ENCODE peak calls at places on chromosome 1, in six cellular contexts. A is iPS-NIHi11, Q is RCC 7860, R is esophagus squamous epithelium, X is NCI-H2081 treated with DMSO at 0.1 percent for 48 hours, S is GOT3. B is an unnamed sample.

GRCh38 chr1:157472302-157472701 is 80.0 kb downstream of the FCRL5 start:
- DNase-seq in A (no peak), Q (no peak), R (no peak), X (no peak), S (no peak), B (no peak)

GRCh38 chr1:96722161-96722908 is 751 bp downstream of the PTBP2 start:
- DNase-seq in A (peak), Q (no peak), R (no peak), X (no peak), S (no peak), B (peak)

GRCh38 chr1:114097109-114097508 is 56.6 kb downstream of the SYT6 start:
- DNase-seq in A (no peak), Q (no peak), R (no peak), X (no peak), S (no peak), B (no peak)

GRCh38 chr1:246012271-246012854 is 494.7 kb downstream of the SMYD3 start:
- DNase-seq in A (peak), Q (no peak), R (no peak), X (peak), S (no peak), B (no peak)

GRCh38 chr1:53598956-53599355 is 139.8 kb downstream of the DMRTB1 start:
- DNase-seq in A (no peak), Q (no peak), R (no peak), X (no peak), S (no peak), B (no peak)

GRCh38 chr1:92886886-92887419 is 55.1 kb downstream of the RPL5 start:
- DNase-seq in A (no peak), Q (no peak), R (no peak), X (no peak), S (no peak), B (no peak)

GRCh38 chr1:244963231-244963826 is 99.0 kb upstream of the HNRNPU start:
- DNase-seq in A (no peak), Q (no peak), R (no peak), X (no peak), S (no peak), B (no peak)

GRCh38 chr1:156677616-156678596 is 699 bp upstream of the NES start:
- DNase-seq in A (peak), Q (peak), R (no peak), X (peak), S (no peak), B (peak)

GRCh38 chr1:85122169-85122568 is 73.9 kb upstream of the MCOLN3 start:
- DNase-seq in A (no peak), Q (no peak), R (no peak), X (no peak), S (no peak), B (no peak)

GRCh38 chr1:18661404-18662285 is 31.0 kb downstream of the PAX7 start:
- DNase-seq in A (no peak), Q (no peak), R (no peak), X (no peak), S (no peak), B (no peak)

GRCh38 chr1:52970149-52970548 is 43.1 kb downstream of the SCP2 start:
- DNase-seq in A (peak), Q (no peak), R (no peak), X (no peak), S (no peak), B (no peak)

GRCh38 chr1:235366286-235366685 is 941 bp upstream of the TBCE start:
- DNase-seq in A (no peak), Q (no peak), R (no peak), X (no peak), S (no peak), B (no peak)

GRCh38 chr1:94012686-94013330 is 103.6 kb upstream of the GCLM start:
- DNase-seq in A (peak), Q (no peak), R (no peak), X (no peak), S (no peak), B (no peak)

GRCh38 chr1:183810172-183810571 is 5.3 kb downstream of the RGL1 start:
- DNase-seq in A (no peak), Q (peak), R (no peak), X (no peak), S (no peak), B (no peak)

GRCh38 chr1:110606784-110607662 is 865 bp upstream of the KCNA2 start:
- DNase-seq in A (peak), Q (no peak), R (no peak), X (no peak), S (no peak), B (no peak)

GRCh38 chr1:223726380-223727001 is 14.2 kb downstream of the CAPN2 start:
- DNase-seq in A (peak), Q (peak), R (peak), X (no peak), S (peak), B (peak)

GRCh38 chr1:187326554-187326953 is 497.8 kb downstream of the PLA2G4A start:
- DNase-seq in A (no peak), Q (no peak), R (no peak), X (no peak), S (no peak), B (no peak)

GRCh38 chr1:154937051-154937987 is 800 bp upstream of the PMVK start:
- DNase-seq in A (peak), Q (peak), R (peak), X (peak), S (peak), B (peak)

GRCh38 chr1:241459186-241459802 is 60.3 kb downstream of the FH start:
- DNase-seq in A (no peak), Q (no peak), R (no peak), X (no peak), S (no peak), B (no peak)

GRCh38 chr1:205263580-205264190 is 35.9 kb downstream of the TMCC2 start:
- DNase-seq in A (no peak), Q (peak), R (no peak), X (no peak), S (no peak), B (no peak)

GRCh38 chr1:4213599-4213998 is 313.5 kb upstream of the C1orf174 start:
- DNase-seq in A (no peak), Q (no peak), R (no peak), X (no peak), S (no peak), B (no peak)

GRCh38 chr1:218345673-218346390 is 696 bp downstream of the TGFB2 start:
- DNase-seq in A (peak), Q (peak), R (no peak), X (no peak), S (no peak), B (no peak)

GRCh38 chr1:91529856-91530255 is 29.2 kb downstream of the CDC7 start:
- DNase-seq in A (no peak), Q (no peak), R (no peak), X (no peak), S (no peak), B (no peak)

GRCh38 chr1:87712261-87712674 is 383.6 kb downstream of the LMO4 start:
- DNase-seq in A (no peak), Q (peak), R (no peak), X (no peak), S (no peak), B (no peak)

GRCh38 chr1:42960693-42961559 is 2.3 kb upstream of the SLC2A1 start:
- DNase-seq in A (no peak), Q (peak), R (no peak), X (no peak), S (no peak), B (no peak)

GRCh38 chr1:248861621-248862020 is 2.7 kb upstream of the ZNF692 start:
- DNase-seq in A (no peak), Q (peak), R (no peak), X (no peak), S (no peak), B (no peak)

GRCh38 chr1:22450421-22451021 is 1.1 kb upstream of the ZBTB40 start:
- DNase-seq in A (no peak), Q (no peak), R (no peak), X (peak), S (no peak), B (no peak)

GRCh38 chr1:78687914-78688313 is 38.3 kb downstream of the IFI44 start:
- DNase-seq in A (no peak), Q (peak), R (no peak), X (no peak), S (no peak), B (no peak)

GRCh38 chr1:197001828-197002227 is 24.5 kb downstream of the CFHR5 start:
- DNase-seq in A (no peak), Q (no peak), R (no peak), X (no peak), S (no peak), B (no peak)

GRCh38 chr1:75615664-75616435 is 4.9 kb upstream of the SLC44A5 start:
- DNase-seq in A (peak), Q (no peak), R (no peak), X (no peak), S (no peak), B (no peak)

GRCh38 chr1:210239295-210240155 is 6.9 kb downstream of the SERTAD4 start:
- DNase-seq in A (no peak), Q (peak), R (no peak), X (no peak), S (no peak), B (no peak)

B was measured in brain pericyte.